ENCODE peak calls at places on chromosomes 1 and 21, in four cellular contexts. One of them, this sample, is unnamed.

GRCh38 chr1:248704556-248704955 is 2.0 kb upstream of the OR14I1 start:
- DNase-seq in endothelial cell of umbilical vein: no peak
- DNase-seq in NB4: no peak
- DNase-seq in K562: no peak
- DNase-seq in this sample: no peak

GRCh38 chr1:82697965-82698364 is 897.2 kb downstream of the ADGRL2 start:
- DNase-seq in K562: no peak
- DNase-seq in NB4: no peak
- DNase-seq in endothelial cell of umbilical vein: no peak
- DNase-seq in this sample: no peak

GRCh38 chr1:234149217-234149616 is 224.0 kb upstream of the COA6 start:
- DNase-seq in K562: no peak
- DNase-seq in endothelial cell of umbilical vein: no peak
- DNase-seq in NB4: no peak
- DNase-seq in this sample: no peak

GRCh38 chr1:54582566-54583306 is 34.7 kb downstream of the ACOT11 start:
- DNase-seq in NB4: no peak
- DNase-seq in endothelial cell of umbilical vein: no peak
- DNase-seq in K562: no peak
- DNase-seq in this sample: no peak

GRCh38 chr21:45698493-45698947 is 55.0 kb downstream of the PCBP3 start:
- DNase-seq in K562: no peak
- DNase-seq in endothelial cell of umbilical vein: peak; percentile 14
- DNase-seq in NB4: no peak
- DNase-seq in this sample: no peak

GRCh38 chr21:32412998-32413504 is 545 bp downstream of the EVA1C start:
- DNase-seq in NB4: no peak
- DNase-seq in endothelial cell of umbilical vein: peak; percentile 53
- DNase-seq in K562: no peak
- DNase-seq in this sample: no peak

GRCh38 chr1:236545621-236546169 is 21.9 kb downstream of the LGALS8 start:
- DNase-seq in endothelial cell of umbilical vein: no peak
- DNase-seq in K562: no peak
- DNase-seq in NB4: no peak
- DNase-seq in this sample: no peak

GRCh38 chr1:153220606-153221303 is 3.4 kb downstream of the PRR9 start:
- DNase-seq in endothelial cell of umbilical vein: no peak
- DNase-seq in K562: no peak
- DNase-seq in NB4: no peak
- DNase-seq in this sample: no peak

GRCh38 chr1:244971524-244972216 is 107.3 kb upstream of the HNRNPU start:
- DNase-seq in K562: no peak
- DNase-seq in NB4: no peak
- DNase-seq in endothelial cell of umbilical vein: no peak
- DNase-seq in this sample: no peak

GRCh38 chr1:180179162-180179957 is 24.7 kb downstream of the QSOX1 start:
- DNase-seq in NB4: no peak
- DNase-seq in endothelial cell of umbilical vein: no peak
- DNase-seq in K562: no peak
- DNase-seq in this sample: no peak

GRCh38 chr1:46535063-46535462 is 16.4 kb downstream of the KNCN start:
- DNase-seq in K562: peak; percentile 53
- DNase-seq in endothelial cell of umbilical vein: no peak
- DNase-seq in NB4: peak; percentile 51
- DNase-seq in this sample: peak; percentile 57

GRCh38 chr1:8189931-8190483 is 127.9 kb upstream of the SLC45A1 start:
- DNase-seq in NB4: no peak
- DNase-seq in K562: no peak
- DNase-seq in endothelial cell of umbilical vein: no peak
- DNase-seq in this sample: peak; percentile 73

GRCh38 chr1:201508809-201509208 is 1.9 kb upstream of the CSRP1 start:
- DNase-seq in NB4: no peak
- DNase-seq in endothelial cell of umbilical vein: no peak
- DNase-seq in K562: no peak
- DNase-seq in this sample: no peak

GRCh38 chr1:162087574-162087973 is 18.1 kb downstream of the NOS1AP start:
- DNase-seq in NB4: no peak
- DNase-seq in endothelial cell of umbilical vein: no peak
- DNase-seq in K562: no peak
- DNase-seq in this sample: no peak

GRCh38 chr1:3530086-3530930 is 75.8 kb downstream of the ARHGEF16 start:
- DNase-seq in NB4: no peak
- DNase-seq in endothelial cell of umbilical vein: peak; percentile 14
- DNase-seq in K562: no peak
- DNase-seq in this sample: peak; percentile 35

GRCh38 chr1:89065077-89065868 is at the start of gene GBP1:
- DNase-seq in endothelial cell of umbilical vein: peak; percentile 84
- DNase-seq in NB4: no peak
- DNase-seq in K562: no peak
- DNase-seq in this sample: no peak

GRCh38 chr1:234955107-234955731 is 173.4 kb downstream of the TOMM20 start:
- DNase-seq in NB4: peak; percentile 97
- DNase-seq in K562: no peak
- DNase-seq in endothelial cell of umbilical vein: peak; percentile 16
- DNase-seq in this sample: no peak

GRCh38 chr21:41783476-41784150 is 16.8 kb upstream of the RIPK4 start:
- DNase-seq in endothelial cell of umbilical vein: no peak
- DNase-seq in K562: no peak
- DNase-seq in NB4: no peak
- DNase-seq in this sample: peak; percentile 68

GRCh38 chr1:2594001-2594640 is 7.5 kb downstream of the PRXL2B start:
- DNase-seq in endothelial cell of umbilical vein: peak; percentile 56
- DNase-seq in K562: no peak
- DNase-seq in NB4: no peak
- DNase-seq in this sample: no peak

GRCh38 chr1:151945725-151946365 is 36.5 kb upstream of the THEM4 start:
- DNase-seq in K562: peak; percentile 78
- DNase-seq in endothelial cell of umbilical vein: peak; percentile 90
- DNase-seq in NB4: peak; percentile 96
- DNase-seq in this sample: peak; percentile 97

GRCh38 chr1:51690285-51690961 is 73.5 kb downstream of the OSBPL9 start:
- DNase-seq in endothelial cell of umbilical vein: peak; percentile 35
- DNase-seq in K562: no peak
- DNase-seq in NB4: peak; percentile 55
- DNase-seq in this sample: peak; percentile 15

GRCh38 chr1:101613549-101613948 is 376.7 kb downstream of the S1PR1 start:
- DNase-seq in K562: no peak
- DNase-seq in endothelial cell of umbilical vein: peak; percentile 71
- DNase-seq in NB4: no peak
- DNase-seq in this sample: no peak

GRCh38 chr1:227918083-227918700 is 29.5 kb downstream of the WNT9A start:
- DNase-seq in NB4: no peak
- DNase-seq in K562: no peak
- DNase-seq in endothelial cell of umbilical vein: no peak
- DNase-seq in this sample: no peak
- TF ChIP-seq MYC in NB4: no peak
- TF ChIP-seq MYC in K562: no peak
- TF ChIP-seq MYC in endothelial cell of umbilical vein: no peak
- TF ChIP-seq MYC in this sample: no peak

GRCh38 chr1:115428676-115429075 is 90.6 kb upstream of the NGF start:
- DNase-seq in endothelial cell of umbilical vein: no peak
- DNase-seq in K562: no peak
- DNase-seq in NB4: no peak
- DNase-seq in this sample: no peak

GRCh38 chr1:115430717-115431116 is 92.7 kb upstream of the NGF start:
- DNase-seq in K562: no peak
- DNase-seq in NB4: peak; percentile 45
- DNase-seq in endothelial cell of umbilical vein: peak; percentile 6
- DNase-seq in this sample: peak; percentile 69

GRCh38 chr1:115429242-115429641 is 91.2 kb upstream of the NGF start:
- DNase-seq in endothelial cell of umbilical vein: peak; percentile 4
- DNase-seq in K562: no peak
- DNase-seq in NB4: no peak
- DNase-seq in this sample: no peak

GRCh38 chr1:115428262-115428661 is 90.2 kb upstream of the NGF start:
- DNase-seq in K562: no peak
- DNase-seq in endothelial cell of umbilical vein: no peak
- DNase-seq in NB4: no peak
- DNase-seq in this sample: no peak

GRCh38 chr1:115429884-115430283 is 91.8 kb upstream of the NGF start:
- DNase-seq in endothelial cell of umbilical vein: no peak
- DNase-seq in NB4: no peak
- DNase-seq in K562: no peak
- DNase-seq in this sample: no peak
- TF ChIP-seq MYC in endothelial cell of umbilical vein: no peak
- TF ChIP-seq MYC in NB4: no peak
- TF ChIP-seq MYC in K562: no peak
- TF ChIP-seq MYC in this sample: no peak

DNA sequence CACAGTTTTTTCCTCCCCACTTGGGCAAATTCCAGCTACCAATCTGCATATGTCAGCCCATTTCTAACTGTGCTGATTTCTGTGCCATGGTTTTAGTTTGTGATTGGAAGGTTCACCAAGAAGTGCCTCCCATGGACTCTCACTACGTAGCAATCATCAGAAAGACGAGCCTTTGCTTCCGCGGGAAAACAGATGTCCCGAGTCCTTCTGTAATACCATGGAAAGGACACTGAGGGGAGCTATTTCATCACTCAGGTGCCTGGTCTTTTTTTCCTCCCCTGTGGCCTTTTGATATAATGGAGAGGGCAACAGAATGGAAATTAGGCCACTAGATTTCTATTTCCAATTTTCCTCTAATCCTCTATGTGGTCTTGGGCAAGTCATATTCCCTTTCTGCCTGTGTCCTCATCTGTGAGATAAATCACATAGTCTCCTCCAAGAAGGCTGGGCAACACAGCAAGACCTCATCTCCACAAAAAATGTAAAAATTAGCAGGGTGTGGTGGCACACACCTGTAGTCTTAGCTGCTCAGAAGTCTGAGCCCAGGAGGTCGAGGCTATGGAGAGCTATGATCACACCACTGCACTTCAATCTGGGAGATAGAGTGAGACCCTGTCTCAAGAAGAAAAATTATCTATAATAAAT is 24.8 kb downstream of the LEMD1 start:
- DNase-seq in NB4: peak; percentile 54
- DNase-seq in K562: peak; percentile 70
- DNase-seq in endothelial cell of umbilical vein: peak; percentile 35
- DNase-seq in this sample: peak; percentile 61
- TF ChIP-seq MYC in NB4: no peak
- TF ChIP-seq MYC in K562: no peak
- TF ChIP-seq MYC in endothelial cell of umbilical vein: no peak
- TF ChIP-seq MYC in this sample: no peak

GRCh38 chr1:108531429-108531828 is 28.5 kb upstream of the EEIG2 start:
- DNase-seq in endothelial cell of umbilical vein: no peak
- DNase-seq in K562: no peak
- DNase-seq in NB4: no peak
- DNase-seq in this sample: no peak

GRCh38 chr1:108532730-108533129 is 27.2 kb upstream of the EEIG2 start:
- DNase-seq in endothelial cell of umbilical vein: no peak
- DNase-seq in K562: no peak
- DNase-seq in NB4: no peak
- DNase-seq in this sample: no peak

GRCh38 chr1:108537976-108538375 is 21.9 kb upstream of the EEIG2 start:
- DNase-seq in endothelial cell of umbilical vein: no peak
- DNase-seq in K562: no peak
- DNase-seq in NB4: no peak
- DNase-seq in this sample: no peak

GRCh38 chr1:108534748-108535147 is 25.2 kb upstream of the EEIG2 start:
- DNase-seq in K562: no peak
- DNase-seq in endothelial cell of umbilical vein: no peak
- DNase-seq in NB4: no peak
- DNase-seq in this sample: no peak

DNA sequence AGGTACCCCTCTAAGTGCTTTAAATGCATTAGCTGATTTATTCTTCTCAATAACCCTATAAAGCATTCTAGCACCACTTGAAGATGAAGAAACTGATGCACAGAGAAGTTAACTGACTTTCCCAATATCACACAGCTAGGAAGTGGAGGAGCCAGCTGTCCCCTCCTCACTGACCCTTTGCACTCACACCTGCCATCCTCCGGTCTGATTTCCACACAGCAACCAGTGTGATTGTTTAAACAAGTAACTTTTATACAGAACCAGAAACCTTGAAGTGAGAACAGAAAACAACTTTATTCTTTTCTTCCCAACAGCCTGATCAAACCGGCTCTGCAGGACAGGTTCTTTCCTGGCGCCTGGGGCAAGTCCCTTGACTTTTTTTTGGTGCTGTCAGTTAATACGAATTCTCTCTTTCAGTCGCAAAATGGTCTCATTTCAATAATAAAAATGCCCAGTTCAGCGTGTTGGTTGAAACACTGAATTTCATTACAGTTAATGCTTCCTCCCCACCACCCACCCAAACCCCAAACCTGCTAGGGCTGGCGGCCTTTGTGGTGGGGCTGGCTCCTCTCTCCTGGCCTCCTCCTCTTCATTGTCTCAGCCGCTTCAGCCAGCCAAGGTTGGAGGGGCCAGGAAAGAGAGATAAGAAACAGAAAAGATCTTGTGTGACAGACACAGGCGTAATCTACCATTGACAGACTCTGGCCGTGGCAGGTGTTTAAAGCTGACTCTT is 26.4 kb upstream of the EEIG2 start:
- DNase-seq in endothelial cell of umbilical vein: no peak
- DNase-seq in NB4: no peak
- DNase-seq in K562: peak; percentile 85
- DNase-seq in this sample: no peak
- TF ChIP-seq MYC in endothelial cell of umbilical vein: no peak
- TF ChIP-seq MYC in NB4: no peak
- TF ChIP-seq MYC in K562: peak; percentile 42
- TF ChIP-seq MYC in this sample: no peak

DNA sequence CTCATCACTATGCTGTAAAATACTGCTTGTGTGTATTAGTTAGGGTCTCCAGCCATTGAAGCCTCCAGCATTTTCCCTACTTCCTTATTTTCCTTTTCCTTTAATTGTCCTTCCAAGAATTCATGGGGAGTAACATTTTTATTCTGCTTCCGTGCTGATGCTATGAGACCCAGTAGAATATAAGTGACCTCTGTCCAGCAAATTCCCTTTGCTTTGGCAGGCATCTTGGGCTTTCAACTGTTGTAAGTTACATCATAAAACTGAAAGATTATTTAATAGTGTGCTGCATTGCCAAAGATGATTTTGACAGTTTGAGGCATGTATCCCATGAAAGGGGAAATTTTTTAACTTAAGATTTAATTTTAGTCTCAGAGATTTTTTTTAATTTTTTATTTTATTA is 48.1 kb upstream of the B3GALT2 start:
- DNase-seq in endothelial cell of umbilical vein: peak; percentile 22
- DNase-seq in K562: no peak
- DNase-seq in NB4: no peak
- DNase-seq in this sample: no peak
- TF ChIP-seq MYC in endothelial cell of umbilical vein: no peak
- TF ChIP-seq MYC in K562: no peak
- TF ChIP-seq MYC in NB4: no peak
- TF ChIP-seq MYC in this sample: no peak

This sample was measured in A549.